ENCODE peak calls at places on chromosome 20, in nine cellular contexts. L is ACHN, Y is hypothalamus, B is epithelial cell of esophagus, G is T-helper 17 cell, P is nucleus accumbens, Z is substantia nigra, C is NCI-H2171, V is B cell. O is an unnamed sample.

GRCh38 chr20:50373674-50374286 is 136.4 kb upstream of the PTPN1 start:
- DNase-seq in C (no peak), V (no peak), P (no peak), Y (no peak), G (no peak), L (no peak), B (peak), Z (no peak), O (no peak)

GRCh38 chr20:63472159-63472811 is at the start of gene KCNQ2:
- DNase-seq in C (peak), G (no peak), Z (no peak), V (peak), L (no peak), B (no peak), P (no peak), Y (no peak), O (peak)

GRCh38 chr20:15081301-15081700 is 743.9 kb upstream of the FLRT3 start:
- DNase-seq in P (no peak), G (no peak), Z (no peak), L (no peak), V (no peak), Y (no peak), B (no peak), C (no peak), O (no peak)

GRCh38 chr20:16942702-16943101 is 194.5 kb downstream of the OTOR start:
- DNase-seq in Y (no peak), B (peak), V (no peak), C (no peak), G (no peak), P (no peak), Z (no peak), L (no peak), O (no peak)

GRCh38 chr20:59780494-59781185 is 152.8 kb downstream of the SYCP2 start:
- DNase-seq in P (no peak), Z (no peak), B (peak), L (no peak), Y (no peak), G (no peak), V (no peak), C (no peak), O (no peak)

GRCh38 chr20:44706371-44707258 is 8.6 kb upstream of the CCN5 start:
- DNase-seq in P (no peak), Z (no peak), L (no peak), Y (no peak), C (no peak), G (no peak), V (no peak), B (no peak), O (no peak)

GRCh38 chr20:48586728-48587127 is 241.1 kb downstream of the PREX1 start:
- DNase-seq in V (no peak), Z (no peak), C (peak), G (no peak), B (no peak), L (no peak), Y (no peak), P (no peak), O (no peak)

GRCh38 chr20:12956303-12956702 is 52.5 kb upstream of the SPTLC3 start:
- DNase-seq in P (no peak), Z (no peak), Y (no peak), V (no peak), C (no peak), G (no peak), B (no peak), L (no peak), O (no peak)

GRCh38 chr20:36121981-36122930 is 32.3 kb upstream of the EPB41L1 start:
- DNase-seq in C (no peak), L (no peak), G (no peak), P (no peak), Z (no peak), Y (no peak), B (peak), V (no peak), O (peak)

GRCh38 chr20:10800288-10800687 is 126.5 kb upstream of the JAG1 start:
- DNase-seq in P (no peak), G (no peak), B (peak), V (no peak), Y (no peak), Z (no peak), L (no peak), C (no peak), O (no peak)

GRCh38 chr20:41359541-41360011 is 7.0 kb downstream of the EMILIN3 start:
- DNase-seq in L (no peak), G (no peak), V (peak), Z (no peak), C (no peak), Y (no peak), B (no peak), P (no peak), O (no peak)

GRCh38 chr20:61896058-61896961 is 169.4 kb downstream of the TAF4 start:
- DNase-seq in C (peak), G (no peak), Y (peak), B (peak), L (peak), V (peak), Z (no peak), P (peak), O (peak)

O was measured in HCT116.